ENCODE peak calls at places on chromosome 18, in four cellular contexts. U is A673, O is substantia nigra, N is upper lobe of right lung. T is an unnamed sample.

GRCh38 chr18:40489301-40489700 is 1465.7 kb upstream of the PIK3C3 start:
- DNase-seq in N (no peak), U (no peak), O (no peak), T (no peak)

GRCh38 chr18:50183556-50183955 is 11.4 kb downstream of the MYO5B start:
- DNase-seq in N (no peak), O (no peak), U (peak; percentile 33), T (no peak)

GRCh38 chr18:58195278-58195721 is 151.3 kb downstream of the NEDD4L start:
- DNase-seq in N (peak; percentile 70), U (no peak), O (no peak), T (no peak)

GRCh38 chr18:68660355-68661183 is 54.3 kb downstream of the TMX3 start:
- DNase-seq in N (no peak), U (peak; percentile 76), O (no peak), T (no peak)

GRCh38 chr18:59220784-59221765 is 1.1 kb downstream of the GRP start:
- DNase-seq in N (no peak), U (no peak), O (no peak), T (no peak)

GRCh38 chr18:74499633-74500032 is 3.5 kb downstream of the CNDP2 start:
- DNase-seq in N (peak; percentile 76), O (peak; percentile 50), U (no peak), T (no peak)

GRCh38 chr18:57748770-57749603 is 54.1 kb downstream of the ATP8B1 start:
- DNase-seq in U (peak; percentile 54), N (no peak), O (no peak), T (no peak)

GRCh38 chr18:49582579-49582978 is 20.7 kb downstream of the LIPG start:
- DNase-seq in U (no peak), O (no peak), N (no peak), T (no peak)

GRCh38 chr18:56139372-56139771 is 499.0 kb downstream of the TXNL1 start:
- DNase-seq in U (no peak), O (no peak), N (no peak), T (no peak)

DNA sequence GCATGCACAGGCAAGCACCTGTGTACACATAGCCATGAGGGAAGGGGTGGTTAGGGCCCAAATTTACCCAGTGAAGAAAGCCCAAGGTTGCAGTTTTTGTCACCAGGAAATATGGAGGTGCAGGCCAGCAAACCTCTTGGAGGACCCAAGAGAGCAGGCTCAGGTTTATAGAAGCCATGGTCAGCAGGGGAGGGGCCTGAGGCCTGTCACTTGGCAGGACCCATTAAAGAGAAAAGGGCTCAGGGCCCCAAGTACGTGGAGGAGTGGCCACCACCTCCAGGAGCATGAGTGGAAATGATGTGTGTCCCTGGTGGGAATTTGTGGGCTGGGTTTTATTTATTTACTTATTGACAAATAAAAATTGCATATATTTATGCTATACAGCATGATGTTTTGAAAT is 192.9 kb downstream of the HAUS1 start:
- DNase-seq in N (peak; percentile 60), O (no peak), U (no peak), T (no peak)
- H3K27ac ChIP-seq in N (no peak overlapping the region), O (no peak overlapping the region), U (no peak overlapping the region), T (no peak overlapping the region)

DNA sequence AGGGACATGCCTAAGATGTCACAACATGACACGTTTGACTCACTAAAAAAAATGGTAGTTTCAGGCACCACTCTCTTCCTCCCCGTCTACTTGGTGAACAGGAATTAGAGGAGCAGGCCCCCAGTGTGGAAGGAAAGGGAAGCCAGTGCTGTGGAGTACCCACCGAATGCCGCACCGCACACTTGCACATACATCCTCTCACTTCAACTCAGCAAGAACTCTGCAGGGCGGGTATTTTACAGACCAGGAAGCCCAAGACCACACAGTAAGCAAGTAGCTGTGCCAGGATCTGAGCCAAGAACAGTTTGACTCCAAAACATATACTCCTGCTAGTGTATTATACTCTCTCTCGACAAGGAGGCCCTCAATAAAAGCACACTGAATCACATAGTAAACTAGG is 69.8 kb downstream of the BCL2 start:
- DNase-seq in O (no peak), N (no peak), U (peak; percentile 79), T (no peak)
- H3K27ac ChIP-seq in O (no peak overlapping the region), N (no peak overlapping the region), U (peak overlapping the region; percentile 48), T (no peak overlapping the region)

GRCh38 chr18:54148678-54149077 is 75.8 kb downstream of the MBD2 start:
- DNase-seq in U (no peak), O (no peak), N (no peak), T (no peak)

GRCh38 chr18:54147439-54147838 is 77.0 kb downstream of the MBD2 start:
- DNase-seq in O (no peak), U (no peak), N (no peak), T (no peak)

GRCh38 chr18:54148151-54148550 is 76.3 kb downstream of the MBD2 start:
- DNase-seq in N (no peak), U (no peak), O (no peak), T (no peak)

GRCh38 chr18:54150226-54150625 is 74.2 kb downstream of the MBD2 start:
- DNase-seq in N (no peak), O (no peak), U (no peak), T (no peak)

DNA sequence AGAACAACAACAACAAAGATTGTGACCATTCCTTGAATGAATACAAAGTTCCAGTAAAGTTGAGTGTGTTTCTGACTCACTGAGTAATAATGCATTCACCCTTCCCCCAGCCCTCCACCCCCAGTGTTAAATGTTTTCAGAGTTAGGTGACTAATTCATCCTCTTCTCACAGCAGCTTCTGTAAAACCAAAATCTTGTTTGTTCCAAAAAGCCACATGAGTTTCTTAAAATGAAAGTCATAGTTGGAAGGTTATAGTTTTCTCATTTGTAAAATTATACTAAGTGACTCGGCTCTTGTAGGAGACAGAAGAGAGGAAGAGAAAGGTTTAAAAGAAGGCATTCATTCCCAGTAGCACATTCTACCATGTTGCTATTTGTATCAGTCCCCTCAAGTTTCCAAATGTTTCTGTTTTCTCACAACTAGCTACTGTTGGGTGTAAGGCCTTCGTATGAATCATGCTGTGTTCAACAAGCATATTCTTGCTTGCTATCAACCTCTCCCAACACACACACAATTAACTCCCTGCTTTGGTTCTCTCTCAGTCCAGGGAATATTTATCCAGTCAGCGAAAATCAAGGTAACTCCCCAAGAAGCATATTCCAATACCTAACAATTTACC is 75.3 kb downstream of the MBD2 start:
- DNase-seq in N (no peak), O (no peak), U (peak; percentile 55), T (no peak)
- H3K27ac ChIP-seq in N (no peak overlapping the region), O (no peak overlapping the region), U (peak overlapping the region; percentile 0), T (peak overlapping the region; percentile 61)

GRCh38 chr18:22433960-22434359 is 16.2 kb upstream of the CTAGE1 start:
- DNase-seq in N (no peak), O (no peak), U (peak; percentile 70), T (no peak)
- H3K27ac ChIP-seq in N (no peak overlapping the region), O (no peak overlapping the region), U (no peak overlapping the region), T (no peak overlapping the region)

DNA sequence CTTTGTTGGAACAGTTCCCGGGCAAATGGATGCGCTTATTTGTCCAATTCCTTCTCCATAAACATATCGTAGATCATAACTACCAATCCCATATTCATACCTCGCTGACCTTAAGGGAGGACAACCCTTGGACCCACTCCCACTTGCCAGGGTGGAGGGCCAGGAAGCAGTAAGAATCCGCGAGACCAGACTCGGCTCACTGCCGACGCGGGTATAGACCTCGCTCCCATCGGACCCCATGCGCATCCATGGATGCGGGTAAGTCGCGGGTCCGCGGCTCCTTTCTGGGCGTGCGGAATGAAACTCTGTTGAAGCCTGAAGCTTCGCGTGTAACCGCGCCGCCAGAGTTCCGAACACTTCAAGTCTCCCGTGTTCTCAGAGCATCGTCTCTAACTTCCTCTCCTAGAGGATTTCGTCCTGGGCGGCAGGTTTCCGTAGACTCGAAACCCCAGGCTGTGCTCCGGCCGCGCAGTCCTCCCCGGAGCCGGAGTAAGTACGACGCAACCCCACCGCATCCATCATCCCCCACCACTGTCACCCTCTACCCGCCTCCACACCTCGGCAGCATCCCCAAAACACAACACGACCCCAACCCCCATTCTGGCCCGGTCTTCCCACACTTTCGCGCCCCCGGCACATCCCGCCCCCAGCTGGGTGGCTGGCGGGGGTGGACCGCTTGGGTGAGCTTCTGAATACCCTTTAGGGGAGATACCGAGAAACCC is 1.0 kb downstream of the DSC3 start:
- DNase-seq in O (no peak), U (peak; percentile 0), N (peak; percentile 52), T (no peak)
- H3K27ac ChIP-seq in O (no peak overlapping the region), U (no peak overlapping the region), N (no peak overlapping the region), T (no peak overlapping the region)

DNA sequence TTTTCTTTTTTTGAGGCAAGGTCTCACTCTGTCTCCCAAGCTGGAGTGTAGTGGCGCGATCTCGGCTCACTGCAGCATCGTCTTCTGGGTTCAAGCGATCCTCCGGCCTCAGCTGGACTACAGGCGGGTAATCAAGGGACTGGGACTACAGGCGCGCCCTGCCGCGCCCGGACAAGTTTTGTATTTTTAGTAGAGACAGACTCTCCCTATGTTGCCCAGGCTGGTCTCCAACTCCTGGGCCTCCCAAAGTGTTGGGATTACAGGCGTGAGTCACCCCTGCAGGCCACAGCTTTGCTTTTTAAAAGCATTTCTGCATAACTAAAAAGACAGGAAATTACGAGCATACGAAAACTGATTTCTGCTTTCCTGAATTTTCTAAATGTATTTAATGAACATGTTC is 891 bp upstream of the OSBPL1A start:
- DNase-seq in O (no peak), N (no peak), U (peak; percentile 35), T (no peak)
- H3K27ac ChIP-seq in O (peak overlapping the region; percentile 92), N (no peak overlapping the region), U (peak overlapping the region; percentile 20), T (peak overlapping the region; percentile 85)

GRCh38 chr18:22556271-22556990 is 138.7 kb upstream of the CTAGE1 start:
- DNase-seq in O (no peak), U (no peak), N (peak; percentile 66), T (peak; percentile 93)
- H3K27ac ChIP-seq in O (no peak overlapping the region), U (no peak overlapping the region), N (no peak overlapping the region), T (peak overlapping the region; percentile 92)

GRCh38 chr18:524496-524895 is 24.0 kb upstream of the COLEC12 start:
- DNase-seq in O (no peak), N (no peak), U (no peak), T (no peak)

GRCh38 chr18:515156-515815 is 14.8 kb upstream of the COLEC12 start:
- DNase-seq in U (no peak), N (no peak), O (no peak), T (no peak)

GRCh38 chr18:515838-516237 is 15.3 kb upstream of the COLEC12 start:
- DNase-seq in N (no peak), U (no peak), O (no peak), T (no peak)

GRCh38 chr18:518081-518480 is 17.6 kb upstream of the COLEC12 start:
- DNase-seq in N (no peak), U (no peak), O (no peak), T (no peak)

GRCh38 chr18:519019-519879 is 18.7 kb upstream of the COLEC12 start:
- DNase-seq in N (no peak), O (no peak), U (no peak), T (no peak)
- H3K27ac ChIP-seq in N (peak overlapping the region; percentile 14), O (no peak overlapping the region), U (no peak overlapping the region), T (peak overlapping the region; percentile 64)

GRCh38 chr18:45336431-45336830 is 278.8 kb upstream of the SLC14A2 start:
- DNase-seq in U (no peak), N (no peak), O (no peak), T (no peak)
- H3K27ac ChIP-seq in U (no peak overlapping the region), N (no peak overlapping the region), O (no peak overlapping the region), T (no peak overlapping the region)

T was measured in coronary artery.